ENCODE peak calls at places on chromosomes 11 and 22, in six cellular contexts. T is CD8-positive, alpha-beta T cell; K is A549; O is left ventricle myocardium inferior; Y is cardiac muscle cell; H is fibroblast of lung. E is an unnamed sample. For H3K9me3, the result is how much of the 10 kb centered on the place peaks cover.

GRCh38 chr11:1756791-1757771 is 6.6 kb downstream of the CTSD start:
- DNase-seq in T (no peak), K (no peak), O (no peak), Y (no peak), H (no peak), E (no peak)

GRCh38 chr11:20022363-20023081 is 137.8 kb downstream of the DBX1 start:
- DNase-seq in T (no peak), K (peak), O (no peak), Y (peak), H (peak), E (no peak)

GRCh38 chr11:8717876-8718753 is 35.5 kb downstream of the RPL27A start:
- DNase-seq in T (no peak), K (peak), O (peak), Y (peak), H (peak), E (peak)

GRCh38 chr11:16787035-16787744 is 48.7 kb downstream of the C11orf58 start:
- DNase-seq in T (no peak), K (no peak), O (no peak), Y (no peak), H (peak), E (no peak)

GRCh38 chr11:119489087-119489486 is 66.1 kb upstream of the THY1 start:
- DNase-seq in T (no peak), K (no peak), O (no peak), Y (no peak), H (no peak), E (no peak)

GRCh38 chr11:47213985-47214564 is 699 bp upstream of the DDB2 start:
- DNase-seq in T (peak), K (peak), O (peak), Y (peak), H (peak), E (no peak)

GRCh38 chr22:36781656-36782627 is 6.0 kb upstream of the IFT27 start:
- DNase-seq in T (peak), K (peak), O (peak), Y (peak), H (peak), E (peak)

GRCh38 chr11:5037926-5038325 is 8.4 kb upstream of the OR52J3 start:
- DNase-seq in T (no peak), K (no peak), O (no peak), Y (no peak), H (no peak), E (no peak)

GRCh38 chr11:848380-848931 is 5.8 kb downstream of the TSPAN4 start:
- DNase-seq in T (peak), K (no peak), O (no peak), Y (no peak), H (no peak), E (no peak)

GRCh38 chr11:105899776-105900175 is 122.3 kb downstream of the MSANTD4 start:
- DNase-seq in T (no peak), K (no peak), O (no peak), Y (no peak), H (no peak), E (no peak)

GRCh38 chr11:123578778-123579481 is 75.5 kb downstream of the SCN3B start:
- DNase-seq in T (no peak), K (no peak), O (no peak), Y (no peak), H (no peak), E (no peak)

GRCh38 chr22:36334081-36334831 is 53.5 kb downstream of the MYH9 start:
- DNase-seq in T (peak), K (peak), O (peak), Y (no peak), H (no peak), E (no peak)

GRCh38 chr11:8719260-8720190 is 36.9 kb downstream of the RPL27A start:
- DNase-seq in T (no peak), K (peak), O (peak), Y (peak), H (peak), E (peak)

GRCh38 chr22:43186272-43187170 is at the start of gene TTLL12:
- DNase-seq in T (peak), K (peak), O (peak), Y (peak), H (peak), E (no peak)

GRCh38 chr11:74325649-74326645 is 14.5 kb upstream of the P4HA3 start:
- DNase-seq in T (no peak), K (no peak), O (peak), Y (peak), H (peak), E (peak)

GRCh38 chr22:35842954-35843353 is 125.3 kb downstream of the APOL5 start:
- DNase-seq in T (no peak), K (peak), O (no peak), Y (peak), H (peak), E (no peak)

GRCh38 chr11:15006139-15006759 is 34.1 kb upstream of the CALCA start:
- DNase-seq in T (no peak), K (peak), O (no peak), Y (peak), H (peak), E (no peak)

GRCh38 chr11:101907826-101908225 is 7.0 kb upstream of the CEP126 start:
- DNase-seq in T (no peak), K (no peak), O (no peak), Y (no peak), H (no peak), E (no peak)

GRCh38 chr11:7444582-7444981 is 40.7 kb upstream of the OLFML1 start:
- DNase-seq in T (no peak), K (no peak), O (no peak), Y (peak), H (no peak), E (no peak)

GRCh38 chr11:33178443-33179154 is 17.3 kb upstream of the CSTF3 start:
- DNase-seq in T (no peak), K (no peak), O (no peak), Y (no peak), H (no peak), E (no peak)

GRCh38 chr22:19879996-19880785 is 25.5 kb upstream of the GNB1L start:
- DNase-seq in T (no peak), K (no peak), O (no peak), Y (no peak), H (no peak), E (no peak)

GRCh38 chr11:44113572-44113971 is 18.1 kb downstream of the EXT2 start:
- DNase-seq in T (no peak), K (no peak), O (no peak), Y (no peak), H (no peak), E (no peak)

GRCh38 chr11:1073261-1073724 is 1.4 kb upstream of the MUC2 start:
- DNase-seq in T (no peak), K (peak), O (peak), Y (peak), H (peak), E (no peak)

GRCh38 chr11:121829159-121829643 is 286.8 kb downstream of the BLID start:
- DNase-seq in T (no peak), K (no peak), O (no peak), Y (peak), H (peak), E (peak)

GRCh38 chr11:130427581-130428211 is 713 bp downstream of the ADAMTS8 start:
- DNase-seq in T (no peak), K (no peak), O (peak), Y (no peak), H (peak), E (no peak)

GRCh38 chr11:130425156-130425555 is 3.3 kb downstream of the ADAMTS8 start:
- DNase-seq in T (no peak), K (no peak), O (no peak), Y (no peak), H (no peak), E (no peak)

GRCh38 chr11:130424613-130425140 is 3.7 kb downstream of the ADAMTS8 start:
- DNase-seq in T (no peak), K (no peak), O (no peak), Y (no peak), H (no peak), E (no peak)

GRCh38 chr11:130427049-130427388 is 1.4 kb downstream of the ADAMTS8 start:
- DNase-seq in T (no peak), K (no peak), O (no peak), Y (no peak), H (no peak), E (no peak)

DNA sequence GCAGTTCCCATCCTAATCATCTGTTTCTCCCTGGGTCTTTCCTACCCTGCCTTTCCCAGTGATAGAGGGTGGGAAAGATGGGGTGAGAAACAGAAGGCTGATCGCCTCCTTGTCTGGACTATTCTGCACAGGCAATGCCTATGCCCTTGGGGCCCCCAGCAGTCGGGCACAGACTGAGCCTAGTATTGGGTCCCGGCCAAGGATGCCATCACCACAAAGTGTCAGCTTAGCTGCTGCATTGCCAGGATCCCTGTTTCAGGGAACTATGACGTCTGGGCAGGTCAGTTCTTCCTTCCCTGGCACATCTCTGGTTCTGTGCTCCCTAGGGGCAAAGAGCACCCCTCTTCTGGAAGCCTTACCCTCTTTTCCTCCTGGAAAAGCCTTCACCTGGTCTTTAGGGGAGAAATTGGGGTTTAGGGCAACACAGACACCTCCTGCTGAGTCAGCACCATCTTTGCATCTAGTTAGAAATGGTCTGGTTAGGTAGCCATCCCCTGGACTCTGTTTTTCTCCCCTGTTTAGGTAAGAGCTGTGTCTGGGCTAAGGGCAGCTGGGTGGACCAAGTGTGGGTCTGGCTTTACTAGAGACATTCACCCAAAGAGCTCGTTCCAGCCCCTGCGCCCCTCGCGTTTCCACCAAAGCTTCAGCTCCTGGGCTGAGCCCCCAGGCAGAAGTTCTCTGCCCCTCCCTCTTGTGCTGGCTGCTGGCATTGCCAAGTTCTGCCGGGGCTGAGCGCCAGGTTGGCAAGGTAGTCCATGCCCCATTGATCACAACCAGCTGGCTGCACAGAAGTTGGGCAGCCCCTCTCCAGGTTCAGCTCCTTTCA is 2.0 kb downstream of the ADAMTS8 start:
- DNase-seq in T (no peak), K (no peak), O (no peak), Y (no peak), H (no peak), E (no peak)
- H3K4me3 ChIP-seq in T (no peak), K (no peak), O (peak), Y (no peak), H (no peak), E (peak)

GRCh38 chr22:23419151-23419550 is 160.9 kb downstream of the IGLL1 start:
- DNase-seq in T (no peak), K (no peak), O (no peak), Y (no peak), H (no peak), E (no peak)

GRCh38 chr22:23419931-23420330 is 160.2 kb downstream of the IGLL1 start:
- DNase-seq in T (no peak), K (no peak), O (no peak), Y (no peak), H (no peak), E (no peak)

GRCh38 chr22:23414727-23415489 is 165.2 kb downstream of the IGLL1 start:
- DNase-seq in T (no peak), K (no peak), O (no peak), Y (no peak), H (no peak), E (no peak)

GRCh38 chr22:23415490-23415851 is 164.6 kb downstream of the IGLL1 start:
- DNase-seq in T (no peak), K (no peak), O (no peak), Y (no peak), H (no peak), E (no peak)

DNA sequence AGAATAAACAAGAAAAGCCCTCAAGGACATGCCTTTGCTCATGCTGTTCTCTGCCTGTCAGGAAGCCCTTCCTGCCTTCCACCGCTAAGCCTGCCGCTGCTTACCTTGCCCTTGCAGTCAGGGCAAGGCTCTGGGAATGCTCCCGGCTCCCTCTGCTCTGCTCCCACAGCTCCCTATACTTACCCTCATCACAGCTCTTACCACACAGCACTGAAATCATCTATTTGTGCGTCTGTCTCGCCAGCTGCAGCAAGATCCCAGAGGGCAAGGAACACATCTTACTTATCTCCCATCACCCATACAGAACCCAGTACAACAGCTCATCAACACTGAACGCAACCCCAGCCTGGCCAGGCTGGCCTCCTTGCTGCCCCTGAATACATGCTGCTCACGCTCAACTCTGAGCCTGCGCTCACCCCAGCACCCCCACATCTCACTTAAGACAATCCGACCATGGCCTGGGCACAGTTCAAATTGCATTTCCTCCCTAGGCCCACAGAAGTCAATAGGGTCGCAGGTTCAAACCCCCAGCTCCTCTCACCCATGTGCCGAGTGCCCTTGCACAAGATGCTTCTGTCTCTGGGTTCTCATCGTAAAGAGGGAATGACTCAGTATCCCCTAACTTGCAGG is 161.8 kb downstream of the IGLL1 start:
- DNase-seq in T (no peak), K (no peak), O (no peak), Y (no peak), H (no peak), E (no peak)
- H3K27ac ChIP-seq in T (no peak), K (no peak), O (no peak), Y (no peak), H (no peak), E (no peak)

GRCh38 chr11:55806248-55806647 is 4.9 kb upstream of the OR5L1 start:
- DNase-seq in T (no peak), K (no peak), O (no peak), Y (no peak), H (no peak), E (no peak)
- H3K9me3 ChIP-seq in T (under half), K (under half), O (under half), Y (under half), H (under half), E (under half)

GRCh38 chr11:125625594-125626380 is 824 bp downstream of the CHEK1 start:
- DNase-seq in T (peak), K (peak), O (peak), Y (peak), H (peak), E (peak)

GRCh38 chr11:125621995-125622394 is 3.0 kb upstream of the CHEK1 start:
- DNase-seq in T (no peak), K (peak), O (no peak), Y (peak), H (peak), E (no peak)

GRCh38 chr11:125625225-125625593 is 246 bp downstream of the CHEK1 start:
- DNase-seq in T (no peak), K (no peak), O (no peak), Y (no peak), H (no peak), E (no peak)

GRCh38 chr11:125624756-125625213 is at the start of gene CHEK1:
- DNase-seq in T (no peak), K (no peak), O (no peak), Y (no peak), H (no peak), E (no peak)

GRCh38 chr11:125623064-125623463 is 1.9 kb upstream of the CHEK1 start:
- DNase-seq in T (no peak), K (no peak), O (no peak), Y (no peak), H (no peak), E (no peak)
- H3K4me3 ChIP-seq in T (no peak), K (no peak), O (no peak), Y (no peak), H (no peak), E (no peak)

GRCh38 chr22:25557218-25557617 is 7.3 kb upstream of the GRK3 start:
- DNase-seq in T (no peak), K (no peak), O (no peak), Y (no peak), H (no peak), E (no peak)

GRCh38 chr22:25553131-25553530 is 11.3 kb upstream of the GRK3 start:
- DNase-seq in T (no peak), K (no peak), O (no peak), Y (no peak), H (no peak), E (no peak)

GRCh38 chr22:25554321-25555088 is 10.0 kb upstream of the GRK3 start:
- DNase-seq in T (no peak), K (no peak), O (no peak), Y (no peak), H (no peak), E (no peak)

GRCh38 chr22:25558341-25558740 is 6.1 kb upstream of the GRK3 start:
- DNase-seq in T (no peak), K (no peak), O (no peak), Y (no peak), H (no peak), E (no peak)

GRCh38 chr22:25555506-25556060 is 8.9 kb upstream of the GRK3 start:
- DNase-seq in T (no peak), K (no peak), O (no peak), Y (peak), H (no peak), E (no peak)
- H3K27ac ChIP-seq in T (no peak), K (no peak), O (no peak), Y (no peak), H (no peak), E (no peak)

DNA sequence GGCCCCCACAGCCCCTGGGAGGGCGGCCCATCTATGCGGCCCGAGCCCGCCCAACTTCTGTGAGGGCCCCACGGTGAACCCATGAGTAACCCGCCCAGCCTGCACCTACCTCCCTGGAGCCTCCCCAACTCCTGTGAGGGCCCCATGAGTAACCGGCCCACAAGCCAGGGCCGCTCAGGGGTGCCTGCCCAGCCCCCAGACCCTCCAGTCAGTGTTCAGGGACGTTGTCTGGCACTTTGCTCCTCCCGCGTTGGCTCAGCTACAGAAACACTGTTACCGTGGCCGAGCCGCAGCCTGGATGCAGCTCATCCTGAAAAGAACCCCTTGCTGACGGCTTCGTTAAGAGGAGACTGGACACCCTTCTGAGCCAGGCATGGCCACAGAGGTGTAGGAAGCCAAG is 179.6 kb downstream of the BRD1 start:
- DNase-seq in T (no peak), K (no peak), O (no peak), Y (no peak), H (no peak), E (no peak)
- H3K9me3 ChIP-seq in T (under half), K (under half), O (under half), Y (under half), H (under half), E (half or more)

GRCh38 chr11:34395916-34396555 is 38.2 kb upstream of the ABTB2 start:
- DNase-seq in T (no peak), K (peak), O (no peak), Y (no peak), H (peak), E (peak)
- H3K4me3 ChIP-seq in T (no peak), K (no peak), O (no peak), Y (no peak), H (no peak), E (no peak)

GRCh38 chr22:27114186-27114585 is 456.8 kb downstream of the MIAT start:
- DNase-seq in T (no peak), K (no peak), O (no peak), Y (no peak), H (no peak), E (no peak)

GRCh38 chr22:27115816-27116256 is 458.4 kb downstream of the MIAT start:
- DNase-seq in T (no peak), K (peak), O (no peak), Y (no peak), H (no peak), E (no peak)

GRCh38 chr22:27115410-27115809 is 458.0 kb downstream of the MIAT start:
- DNase-seq in T (no peak), K (no peak), O (no peak), Y (no peak), H (no peak), E (no peak)

GRCh38 chr22:27113211-27114030 is 456.0 kb downstream of the MIAT start:
- DNase-seq in T (no peak), K (peak), O (peak), Y (peak), H (peak), E (no peak)

GRCh38 chr22:27116295-27116694 is 458.9 kb downstream of the MIAT start:
- DNase-seq in T (no peak), K (peak), O (no peak), Y (no peak), H (no peak), E (no peak)
- H3K27ac ChIP-seq in T (no peak), K (peak), O (no peak), Y (no peak), H (no peak), E (no peak)

E was measured in AG04450.